ENCODE peak calls at places on chromosomes 2 and 18, in five cellular contexts. Y, L, R, F and A are unnamed samples.

GRCh38 chr2:173049732-173050314 is 25.8 kb upstream of the MAP3K20 start:
- DNase-seq in Y (no peak), L (no peak), R (no peak), F (no peak), A (no peak)

GRCh38 chr2:131567891-131568290 is 40.2 kb downstream of the CCDC74A start:
- DNase-seq in Y (peak), L (no peak), R (no peak), F (no peak), A (no peak)

GRCh38 chr2:222318026-222318711 is 19.4 kb upstream of the PAX3 start:
- DNase-seq in Y (peak), L (peak), R (peak), F (no peak), A (peak)

GRCh38 chr2:155841442-155841841 is 491.1 kb downstream of the NR4A2 start:
- DNase-seq in Y (no peak), L (no peak), R (no peak), F (no peak), A (no peak)

GRCh38 chr18:75041586-75041985 is 167.4 kb downstream of the PTGR3 start:
- DNase-seq in Y (peak), L (no peak), R (peak), F (no peak), A (peak)

GRCh38 chr2:28325567-28326468 is 66.8 kb upstream of the FOSL2 start:
- DNase-seq in Y (peak), L (no peak), R (no peak), F (peak), A (no peak)

GRCh38 chr2:121868652-121869051 is 113.2 kb downstream of the TSN start:
- DNase-seq in Y (no peak), L (no peak), R (no peak), F (no peak), A (no peak)

GRCh38 chr2:289362-290089 is 1.6 kb upstream of the ALKAL2 start:
- DNase-seq in Y (peak), L (peak), R (peak), F (no peak), A (no peak)

GRCh38 chr2:172722481-172722880 is 13.2 kb upstream of the RAPGEF4 start:
- DNase-seq in Y (peak), L (no peak), R (no peak), F (no peak), A (no peak)

GRCh38 chr2:120444691-120445240 is 98.8 kb downstream of the INHBB start:
- DNase-seq in Y (no peak), L (no peak), R (no peak), F (no peak), A (no peak)

GRCh38 chr2:217452928-217453327 is 549.9 kb downstream of the TNS1 start:
- DNase-seq in Y (no peak), L (no peak), R (no peak), F (no peak), A (no peak)

GRCh38 chr2:95525294-95526035 is 40.9 kb upstream of the TRIM43B start:
- DNase-seq in Y (no peak), L (no peak), R (no peak), F (no peak), A (no peak)

GRCh38 chr18:49258938-49259337 is 201.5 kb downstream of the DYM start:
- DNase-seq in Y (no peak), L (no peak), R (no peak), F (no peak), A (no peak)